ENCODE peak calls at places on chromosome 1, in five cellular contexts. One of them, this sample, is unnamed.

GRCh38 chr1:208997726-208998312 is 585.7 kb upstream of the CAMK1G start:
- DNase-seq in GM10248: no peak
- DNase-seq in OCI-M1: no peak
- DNase-seq in NCI-H1694: no peak
- DNase-seq in NCI-H1105: no peak
- DNase-seq in this sample: peak

GRCh38 chr1:68101829-68102228 is 51.4 kb upstream of the DIRAS3 start:
- DNase-seq in OCI-M1: no peak
- DNase-seq in NCI-H1694: no peak
- DNase-seq in NCI-H1105: no peak
- DNase-seq in GM10248: no peak
- DNase-seq in this sample: no peak

GRCh38 chr1:65260851-65261473 is 48.4 kb upstream of the DNAJC6 start:
- DNase-seq in NCI-H1694: no peak
- DNase-seq in GM10248: no peak
- DNase-seq in OCI-M1: peak
- DNase-seq in NCI-H1105: no peak
- DNase-seq in this sample: peak

GRCh38 chr1:66711420-66711819 is 40.8 kb upstream of the DYNLT5 start:
- DNase-seq in NCI-H1694: no peak
- DNase-seq in GM10248: no peak
- DNase-seq in NCI-H1105: no peak
- DNase-seq in OCI-M1: peak
- DNase-seq in this sample: peak

GRCh38 chr1:230085178-230085515 is 18.1 kb downstream of the GALNT2 start:
- DNase-seq in GM10248: no peak
- DNase-seq in OCI-M1: no peak
- DNase-seq in NCI-H1105: no peak
- DNase-seq in NCI-H1694: no peak
- DNase-seq in this sample: no peak

GRCh38 chr1:17829579-17829978 is 74.4 kb downstream of the ACTL8 start:
- DNase-seq in NCI-H1694: peak
- DNase-seq in GM10248: no peak
- DNase-seq in NCI-H1105: peak
- DNase-seq in OCI-M1: no peak
- DNase-seq in this sample: no peak

GRCh38 chr1:215631489-215631888 is 64.4 kb downstream of the KCTD3 start:
- DNase-seq in NCI-H1105: peak
- DNase-seq in NCI-H1694: no peak
- DNase-seq in GM10248: no peak
- DNase-seq in OCI-M1: no peak
- DNase-seq in this sample: no peak

GRCh38 chr1:62229468-62229867 is 34.8 kb downstream of the L1TD1 start:
- DNase-seq in GM10248: no peak
- DNase-seq in OCI-M1: no peak
- DNase-seq in NCI-H1105: no peak
- DNase-seq in NCI-H1694: no peak
- DNase-seq in this sample: no peak

GRCh38 chr1:92324784-92325183 is 25.9 kb downstream of the RPAP2 start:
- DNase-seq in NCI-H1105: no peak
- DNase-seq in GM10248: no peak
- DNase-seq in OCI-M1: no peak
- DNase-seq in NCI-H1694: peak
- DNase-seq in this sample: no peak

GRCh38 chr1:68384321-68384813 is 65.4 kb downstream of the RPE65 start:
- DNase-seq in NCI-H1694: no peak
- DNase-seq in NCI-H1105: no peak
- DNase-seq in OCI-M1: peak
- DNase-seq in GM10248: no peak
- DNase-seq in this sample: peak

GRCh38 chr1:216183007-216183406 is 240.2 kb downstream of the USH2A start:
- DNase-seq in NCI-H1694: peak
- DNase-seq in GM10248: no peak
- DNase-seq in OCI-M1: no peak
- DNase-seq in NCI-H1105: no peak
- DNase-seq in this sample: peak

GRCh38 chr1:49163041-49163440 is 386.4 kb upstream of the BEND5 start:
- DNase-seq in NCI-H1105: no peak
- DNase-seq in NCI-H1694: no peak
- DNase-seq in GM10248: no peak
- DNase-seq in OCI-M1: no peak
- DNase-seq in this sample: no peak

GRCh38 chr1:8384088-8384487 is 66.2 kb downstream of the SLC45A1 start:
- DNase-seq in NCI-H1105: no peak
- DNase-seq in OCI-M1: no peak
- DNase-seq in GM10248: no peak
- DNase-seq in NCI-H1694: no peak
- DNase-seq in this sample: no peak

GRCh38 chr1:45490121-45490622 is 791 bp downstream of the TESK2 start:
- DNase-seq in NCI-H1694: no peak
- DNase-seq in OCI-M1: peak
- DNase-seq in NCI-H1105: no peak
- DNase-seq in GM10248: no peak
- DNase-seq in this sample: no peak